ENCODE peak calls at places on chromosomes 11 and 22, in seven cellular contexts. One of them, this sample, is unnamed.

GRCh38 chr11:83921447-83922192 is 635.5 kb upstream of the CCDC90B start:
- DNase-seq in HCT116: no peak
- DNase-seq in fibroblast of lung: no peak
- DNase-seq in mammary epithelial cell: no peak
- DNase-seq in GM23248: no peak
- DNase-seq in neural progenitor cell: no peak
- DNase-seq in PC-3: no peak
- DNase-seq in this sample: no peak

GRCh38 chr22:37283393-37283937 is 1.2 kb downstream of the CYTH4 start:
- DNase-seq in HCT116: no peak
- DNase-seq in fibroblast of lung: no peak
- DNase-seq in mammary epithelial cell: no peak
- DNase-seq in GM23248: peak
- DNase-seq in neural progenitor cell: no peak
- DNase-seq in PC-3: no peak
- DNase-seq in this sample: no peak

GRCh38 chr11:111499483-111499882 is 12.7 kb downstream of the BTG4 start:
- DNase-seq in HCT116: no peak
- DNase-seq in fibroblast of lung: no peak
- DNase-seq in mammary epithelial cell: no peak
- DNase-seq in GM23248: peak
- DNase-seq in neural progenitor cell: no peak
- DNase-seq in PC-3: no peak
- DNase-seq in this sample: no peak

GRCh38 chr22:49334589-49334873 is 493.1 kb downstream of the BRD1 start:
- DNase-seq in HCT116: no peak
- DNase-seq in fibroblast of lung: no peak
- DNase-seq in mammary epithelial cell: no peak
- DNase-seq in GM23248: no peak
- DNase-seq in neural progenitor cell: no peak
- DNase-seq in PC-3: no peak
- DNase-seq in this sample: no peak

GRCh38 chr22:25942989-25943411 is 201.0 kb downstream of the MYO18B start:
- DNase-seq in HCT116: no peak
- DNase-seq in fibroblast of lung: no peak
- DNase-seq in mammary epithelial cell: no peak
- DNase-seq in GM23248: peak
- DNase-seq in neural progenitor cell: no peak
- DNase-seq in PC-3: no peak
- DNase-seq in this sample: no peak

GRCh38 chr11:35343033-35343598 is 76.2 kb downstream of the SLC1A2 start:
- DNase-seq in HCT116: no peak
- DNase-seq in fibroblast of lung: no peak
- DNase-seq in mammary epithelial cell: no peak
- DNase-seq in GM23248: no peak
- DNase-seq in neural progenitor cell: no peak
- DNase-seq in PC-3: no peak
- DNase-seq in this sample: no peak

GRCh38 chr11:82720267-82720666 is 13.4 kb downstream of the FAM181B start:
- DNase-seq in HCT116: no peak
- DNase-seq in fibroblast of lung: no peak
- DNase-seq in mammary epithelial cell: no peak
- DNase-seq in GM23248: peak
- DNase-seq in neural progenitor cell: no peak
- DNase-seq in PC-3: no peak
- DNase-seq in this sample: no peak

GRCh38 chr11:2151500-2152257 is 9.3 kb downstream of the INS start:
- DNase-seq in HCT116: peak
- DNase-seq in fibroblast of lung: peak
- DNase-seq in mammary epithelial cell: peak
- DNase-seq in GM23248: peak
- DNase-seq in neural progenitor cell: peak
- DNase-seq in PC-3: peak
- DNase-seq in this sample: peak

GRCh38 chr11:78424334-78425270 is 7.0 kb upstream of the GAB2 start:
- DNase-seq in HCT116: no peak
- DNase-seq in fibroblast of lung: peak
- DNase-seq in mammary epithelial cell: no peak
- DNase-seq in GM23248: peak
- DNase-seq in neural progenitor cell: no peak
- DNase-seq in PC-3: no peak
- DNase-seq in this sample: peak

GRCh38 chr11:124069429-124070401 is 28.6 kb upstream of the OR10G7 start:
- DNase-seq in HCT116: peak
- DNase-seq in fibroblast of lung: peak
- DNase-seq in mammary epithelial cell: peak
- DNase-seq in GM23248: peak
- DNase-seq in neural progenitor cell: peak
- DNase-seq in PC-3: peak
- DNase-seq in this sample: peak

GRCh38 chr22:40525250-40525884 is 111.2 kb downstream of the MRTFA start:
- DNase-seq in HCT116: no peak
- DNase-seq in fibroblast of lung: no peak
- DNase-seq in mammary epithelial cell: peak
- DNase-seq in GM23248: peak
- DNase-seq in neural progenitor cell: peak
- DNase-seq in PC-3: peak
- DNase-seq in this sample: peak

GRCh38 chr11:122491486-122491885 is 164.0 kb upstream of the UBASH3B start:
- DNase-seq in HCT116: no peak
- DNase-seq in fibroblast of lung: peak
- DNase-seq in mammary epithelial cell: peak
- DNase-seq in GM23248: peak
- DNase-seq in neural progenitor cell: no peak
- DNase-seq in PC-3: no peak
- DNase-seq in this sample: no peak

GRCh38 chr11:127002669-127003259 is 2.2 kb upstream of the KIRREL3 start:
- DNase-seq in HCT116: no peak
- DNase-seq in fibroblast of lung: no peak
- DNase-seq in mammary epithelial cell: no peak
- DNase-seq in GM23248: peak
- DNase-seq in neural progenitor cell: peak
- DNase-seq in PC-3: no peak
- DNase-seq in this sample: no peak

GRCh38 chr11:127000291-127000968 is at the start of gene KIRREL3:
- DNase-seq in HCT116: no peak
- DNase-seq in fibroblast of lung: peak
- DNase-seq in mammary epithelial cell: peak
- DNase-seq in GM23248: peak
- DNase-seq in neural progenitor cell: peak
- DNase-seq in PC-3: no peak
- DNase-seq in this sample: no peak

GRCh38 chr11:127003260-127003981 is 2.9 kb upstream of the KIRREL3 start:
- DNase-seq in HCT116: no peak
- DNase-seq in fibroblast of lung: peak
- DNase-seq in mammary epithelial cell: peak
- DNase-seq in GM23248: peak
- DNase-seq in neural progenitor cell: peak
- DNase-seq in PC-3: no peak
- DNase-seq in this sample: no peak

GRCh38 chr11:126999366-126999765 is 1.2 kb downstream of the KIRREL3 start:
- DNase-seq in HCT116: no peak
- DNase-seq in fibroblast of lung: no peak
- DNase-seq in mammary epithelial cell: no peak
- DNase-seq in GM23248: no peak
- DNase-seq in neural progenitor cell: no peak
- DNase-seq in PC-3: no peak
- DNase-seq in this sample: no peak

GRCh38 chr11:127000991-127001390 is 421 bp upstream of the KIRREL3 start:
- DNase-seq in HCT116: no peak
- DNase-seq in fibroblast of lung: peak
- DNase-seq in mammary epithelial cell: no peak
- DNase-seq in GM23248: peak
- DNase-seq in neural progenitor cell: peak
- DNase-seq in PC-3: no peak
- DNase-seq in this sample: no peak
- H3K4me3 ChIP-seq in HCT116: no peak
- H3K4me3 ChIP-seq in fibroblast of lung: peak
- H3K4me3 ChIP-seq in mammary epithelial cell: peak
- H3K4me3 ChIP-seq in GM23248: peak
- H3K4me3 ChIP-seq in neural progenitor cell: peak
- H3K4me3 ChIP-seq in PC-3: no peak
- H3K4me3 ChIP-seq in this sample: no peak

GRCh38 chr22:24051568-24051967 is 40.5 kb downstream of the CABIN1 start:
- DNase-seq in HCT116: no peak
- DNase-seq in fibroblast of lung: no peak
- DNase-seq in mammary epithelial cell: no peak
- DNase-seq in GM23248: peak
- DNase-seq in neural progenitor cell: no peak
- DNase-seq in PC-3: no peak
- DNase-seq in this sample: no peak

GRCh38 chr22:24049978-24050377 is 38.9 kb downstream of the CABIN1 start:
- DNase-seq in HCT116: no peak
- DNase-seq in fibroblast of lung: no peak
- DNase-seq in mammary epithelial cell: no peak
- DNase-seq in GM23248: no peak
- DNase-seq in neural progenitor cell: no peak
- DNase-seq in PC-3: no peak
- DNase-seq in this sample: no peak

GRCh38 chr22:24053481-24054226 is 42.5 kb downstream of the CABIN1 start:
- DNase-seq in HCT116: no peak
- DNase-seq in fibroblast of lung: no peak
- DNase-seq in mammary epithelial cell: no peak
- DNase-seq in GM23248: peak
- DNase-seq in neural progenitor cell: no peak
- DNase-seq in PC-3: no peak
- DNase-seq in this sample: no peak

GRCh38 chr22:24049211-24049610 is 38.1 kb downstream of the CABIN1 start:
- DNase-seq in HCT116: no peak
- DNase-seq in fibroblast of lung: no peak
- DNase-seq in mammary epithelial cell: no peak
- DNase-seq in GM23248: no peak
- DNase-seq in neural progenitor cell: no peak
- DNase-seq in PC-3: no peak
- DNase-seq in this sample: no peak

DNA sequence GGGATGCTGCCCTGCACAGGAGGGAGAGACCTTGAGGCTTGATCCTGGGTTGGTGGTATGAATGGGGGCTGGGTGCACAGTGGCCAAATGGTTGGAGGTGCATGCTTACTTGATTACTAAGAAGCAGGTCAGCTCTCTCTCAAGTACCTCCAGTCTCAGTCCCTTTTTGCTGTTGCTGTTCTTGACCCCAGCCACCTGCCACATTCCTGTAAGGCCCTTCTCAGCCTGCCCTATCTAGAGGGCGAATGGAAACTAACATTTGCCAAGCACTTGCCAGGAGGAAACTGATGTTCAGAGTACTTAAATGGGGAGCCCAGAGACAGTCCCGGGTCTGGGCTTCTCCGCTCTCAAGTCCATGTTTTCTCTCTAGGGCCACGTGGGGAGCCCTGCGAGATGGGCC is 39.9 kb downstream of the CABIN1 start:
- DNase-seq in HCT116: no peak
- DNase-seq in fibroblast of lung: no peak
- DNase-seq in mammary epithelial cell: no peak
- DNase-seq in GM23248: no peak
- DNase-seq in neural progenitor cell: no peak
- DNase-seq in PC-3: no peak
- DNase-seq in this sample: no peak
- TF ChIP-seq EZH2 in HCT116: no peak
- TF ChIP-seq EZH2 in fibroblast of lung: no peak
- TF ChIP-seq EZH2 in mammary epithelial cell: no peak
- TF ChIP-seq EZH2 in GM23248: no peak
- TF ChIP-seq EZH2 in neural progenitor cell: no peak
- TF ChIP-seq EZH2 in PC-3: no peak
- TF ChIP-seq EZH2 in this sample: no peak

DNA sequence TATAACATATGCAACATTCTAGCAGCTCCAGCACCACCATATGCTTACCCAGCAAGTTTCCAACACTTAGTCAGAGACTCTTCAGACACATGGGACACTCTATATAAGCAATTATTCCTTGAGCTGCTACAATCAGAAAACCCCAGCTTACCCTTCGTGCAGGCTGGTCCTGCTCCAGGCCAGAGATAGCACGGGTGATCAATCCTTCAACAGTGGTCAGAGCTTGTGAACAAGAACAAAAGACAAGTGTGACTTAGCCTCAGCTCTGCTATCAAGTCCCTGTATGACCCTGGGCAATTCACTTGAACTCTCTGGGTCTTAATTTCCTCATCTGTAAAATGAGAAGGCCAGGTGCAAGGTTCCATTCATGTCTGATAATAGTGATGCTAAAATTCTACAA is 1.5 kb downstream of the ZPR1 start:
- DNase-seq in HCT116: no peak
- DNase-seq in fibroblast of lung: no peak
- DNase-seq in mammary epithelial cell: no peak
- DNase-seq in GM23248: no peak
- DNase-seq in neural progenitor cell: no peak
- DNase-seq in PC-3: no peak
- DNase-seq in this sample: no peak
- H3K4me2 ChIP-seq in HCT116: peak
- H3K4me2 ChIP-seq in fibroblast of lung: no peak
- H3K4me2 ChIP-seq in mammary epithelial cell: peak
- H3K4me2 ChIP-seq in GM23248: peak
- H3K4me2 ChIP-seq in neural progenitor cell: no peak
- H3K4me2 ChIP-seq in PC-3: peak
- H3K4me2 ChIP-seq in this sample: peak

GRCh38 chr22:45359627-45360026 is 49.9 kb downstream of the FAM118A start:
- DNase-seq in HCT116: no peak
- DNase-seq in fibroblast of lung: no peak
- DNase-seq in mammary epithelial cell: no peak
- DNase-seq in GM23248: no peak
- DNase-seq in neural progenitor cell: no peak
- DNase-seq in PC-3: no peak
- DNase-seq in this sample: no peak
- H3K4me3 ChIP-seq in HCT116: no peak
- H3K4me3 ChIP-seq in fibroblast of lung: no peak
- H3K4me3 ChIP-seq in mammary epithelial cell: no peak
- H3K4me3 ChIP-seq in GM23248: no peak
- H3K4me3 ChIP-seq in neural progenitor cell: no peak
- H3K4me3 ChIP-seq in PC-3: no peak
- H3K4me3 ChIP-seq in this sample: no peak

GRCh38 chr22:50720301-50720845 is 17.6 kb upstream of the ACR start:
- DNase-seq in HCT116: no peak
- DNase-seq in fibroblast of lung: no peak
- DNase-seq in mammary epithelial cell: no peak
- DNase-seq in GM23248: peak
- DNase-seq in neural progenitor cell: peak
- DNase-seq in PC-3: no peak
- DNase-seq in this sample: no peak
- TF ChIP-seq EZH2 in HCT116: no peak
- TF ChIP-seq EZH2 in fibroblast of lung: no peak
- TF ChIP-seq EZH2 in mammary epithelial cell: no peak
- TF ChIP-seq EZH2 in GM23248: peak
- TF ChIP-seq EZH2 in neural progenitor cell: peak
- TF ChIP-seq EZH2 in PC-3: no peak
- TF ChIP-seq EZH2 in this sample: no peak

GRCh38 chr11:25733777-25734176 is 598.2 kb upstream of the ANO3 start:
- DNase-seq in HCT116: no peak
- DNase-seq in fibroblast of lung: no peak
- DNase-seq in mammary epithelial cell: no peak
- DNase-seq in GM23248: peak
- DNase-seq in neural progenitor cell: no peak
- DNase-seq in PC-3: peak
- DNase-seq in this sample: no peak

GRCh38 chr11:25737071-25737675 is 594.8 kb upstream of the ANO3 start:
- DNase-seq in HCT116: no peak
- DNase-seq in fibroblast of lung: no peak
- DNase-seq in mammary epithelial cell: no peak
- DNase-seq in GM23248: no peak
- DNase-seq in neural progenitor cell: no peak
- DNase-seq in PC-3: no peak
- DNase-seq in this sample: no peak

GRCh38 chr11:25734592-25735211 is 597.2 kb upstream of the ANO3 start:
- DNase-seq in HCT116: no peak
- DNase-seq in fibroblast of lung: peak
- DNase-seq in mammary epithelial cell: peak
- DNase-seq in GM23248: peak
- DNase-seq in neural progenitor cell: peak
- DNase-seq in PC-3: peak
- DNase-seq in this sample: no peak
- H3K4me2 ChIP-seq in HCT116: no peak
- H3K4me2 ChIP-seq in fibroblast of lung: no peak
- H3K4me2 ChIP-seq in mammary epithelial cell: no peak
- H3K4me2 ChIP-seq in GM23248: no peak
- H3K4me2 ChIP-seq in neural progenitor cell: no peak
- H3K4me2 ChIP-seq in PC-3: no peak
- H3K4me2 ChIP-seq in this sample: no peak

This sample was measured in DND-41.